ENCODE peak calls at places on chromosome 19, in five cellular contexts. V, E, D, Y and J are unnamed samples.

GRCh38 chr19:14059093-14059480 is 2.8 kb downstream of the PALM3 start:
- DNase-seq in V (peak; percentile 61), D (no peak), E (no peak), Y (no peak), J (no peak)

GRCh38 chr19:3116621-3117020 is 19.2 kb upstream of the GNA15 start:
- DNase-seq in Y (no peak), D (no peak), E (no peak), V (no peak), J (no peak)

GRCh38 chr19:41328157-41328817 is 18.3 kb downstream of the CCDC97 start:
- DNase-seq in D (peak; percentile 88), Y (no peak), E (no peak), V (peak; percentile 76), J (no peak)

GRCh38 chr19:46416077-46416709 is 2.8 kb upstream of the CCDC8 start:
- DNase-seq in D (peak; percentile 83), E (peak; percentile 89), Y (peak; percentile 92), V (peak; percentile 73), J (peak; percentile 83)

GRCh38 chr19:13115936-13116281 is 631 bp downstream of the TRMT1 start:
- DNase-seq in V (no peak), D (no peak), E (no peak), Y (no peak), J (no peak)

GRCh38 chr19:920051-920857 is 3.1 kb downstream of the KISS1R start:
- DNase-seq in E (no peak), V (peak; percentile 84), Y (no peak), D (peak; percentile 91), J (no peak)

GRCh38 chr19:40465025-40465780 is at the start of gene BLVRB:
- DNase-seq in V (no peak), Y (no peak), E (no peak), D (no peak), J (no peak)

GRCh38 chr19:2969104-2969504 is 8.3 kb upstream of the TLE6 start:
- DNase-seq in E (peak; percentile 82), V (no peak), D (no peak), Y (no peak), J (no peak)

GRCh38 chr19:4347521-4347920 is 4.2 kb downstream of the MPND start:
- DNase-seq in E (no peak), V (no peak), D (no peak), Y (no peak), J (no peak)

GRCh38 chr19:23771761-23772667 is 13.3 kb upstream of the ZNF681 start:
- DNase-seq in V (no peak), Y (no peak), D (no peak), E (no peak), J (no peak)

GRCh38 chr19:42199440-42200115 is 17.9 kb downstream of the DEDD2 start:
- DNase-seq in V (peak; percentile 77), Y (no peak), D (peak; percentile 94), E (no peak), J (no peak)

GRCh38 chr19:47391510-47392223 is 27.7 kb downstream of the MEIS3 start:
- DNase-seq in E (no peak), V (peak; percentile 88), D (peak; percentile 94), Y (peak; percentile 83), J (peak; percentile 80)

GRCh38 chr19:23481043-23481442 is 85.8 kb upstream of the ZNF91 start:
- DNase-seq in V (no peak), D (no peak), Y (no peak), E (no peak), J (no peak)

GRCh38 chr19:44003461-44004134 is 841 bp downstream of the ZNF230 start:
- DNase-seq in D (peak; percentile 72), Y (no peak), V (no peak), E (no peak), J (no peak)

GRCh38 chr19:10006752-10007323 is 3.5 kb downstream of the COL5A3 start:
- DNase-seq in E (no peak), V (no peak), Y (no peak), D (no peak), J (no peak)

GRCh38 chr19:46602392-46603194 is 1.5 kb downstream of the CALM3 start:
- DNase-seq in Y (peak; percentile 73), V (no peak), D (peak; percentile 81), E (peak; percentile 79), J (no peak)

GRCh38 chr19:3599776-3600183 is 6.9 kb downstream of the TBXA2R start:
- DNase-seq in Y (no peak), D (no peak), V (no peak), E (no peak), J (no peak)

GRCh38 chr19:47032171-47032811 is 12.7 kb downstream of the NPAS1 start:
- DNase-seq in D (peak; percentile 86), V (peak; percentile 84), E (no peak), Y (no peak), J (peak; percentile 39)

GRCh38 chr19:18233224-18233825 is 7.1 kb upstream of the PDE4C start:
- DNase-seq in V (peak; percentile 66), E (no peak), D (no peak), Y (no peak), J (no peak)

GRCh38 chr19:9352505-9352904 is 10.3 kb upstream of the ZNF177 start:
- DNase-seq in V (no peak), D (no peak), E (no peak), Y (no peak), J (no peak)

GRCh38 chr19:31180907-31181306 is 168.3 kb downstream of the TSHZ3 start:
- DNase-seq in Y (no peak), E (no peak), D (no peak), V (no peak), J (no peak)

GRCh38 chr19:30653646-30654386 is 281.6 kb downstream of the ZNF536 start:
- DNase-seq in D (no peak), E (peak; percentile 50), Y (no peak), V (no peak), J (no peak)

GRCh38 chr19:38527466-38528136 is 90.2 kb downstream of the MAP4K1 start:
- DNase-seq in V (no peak), D (no peak), E (no peak), Y (no peak), J (no peak)

GRCh38 chr19:1854542-1855039 is 6.3 kb upstream of the REXO1 start:
- DNase-seq in D (peak; percentile 89), Y (no peak), E (no peak), V (peak; percentile 67), J (no peak)

GRCh38 chr19:4609878-4610511 is 29.3 kb upstream of the TNFAIP8L1 start:
- DNase-seq in E (peak; percentile 78), V (no peak), Y (no peak), D (peak; percentile 70), J (no peak)

GRCh38 chr19:21677696-21678418 is 89.5 kb downstream of the ZNF100 start:
- DNase-seq in E (no peak), D (no peak), Y (no peak), V (no peak), J (no peak)

GRCh38 chr19:31127132-31127967 is 221.9 kb downstream of the TSHZ3 start:
- DNase-seq in Y (no peak), E (no peak), V (no peak), D (no peak), J (no peak)

GRCh38 chr19:30037835-30038234 is 95.8 kb downstream of the URI1 start:
- DNase-seq in D (no peak), V (no peak), Y (no peak), E (no peak), J (no peak)

GRCh38 chr19:18098891-18099622 is 1.5 kb downstream of the MAST3 start:
- DNase-seq in E (no peak), D (peak; percentile 92), V (peak; percentile 90), Y (peak; percentile 75), J (no peak)

GRCh38 chr19:16886305-16886880 is 2.4 kb upstream of the F2RL3 start:
- DNase-seq in Y (no peak), V (peak; percentile 77), E (no peak), D (peak; percentile 86), J (no peak)

GRCh38 chr19:38869836-38870607 is 8.1 kb downstream of the RINL start:
- DNase-seq in D (peak; percentile 99), Y (peak; percentile 87), E (peak; percentile 85), V (peak; percentile 98), J (peak; percentile 79)

GRCh38 chr19:16587031-16588023 is 15.1 kb upstream of the SLC35E1 start:
- DNase-seq in V (peak; percentile 92), D (peak; percentile 94), Y (no peak), E (no peak), J (no peak)

GRCh38 chr19:35436477-35437141 is 11.4 kb upstream of the FFAR2 start:
- DNase-seq in Y (no peak), V (peak; percentile 54), D (no peak), E (no peak), J (no peak)

GRCh38 chr19:46373573-46374359 is 26.9 kb downstream of the PPP5C start:
- DNase-seq in E (peak; percentile 77), Y (peak; percentile 86), D (no peak), V (peak; percentile 86), J (peak; percentile 46)

GRCh38 chr19:38267780-38268430 is 3.5 kb downstream of the SPINT2 start:
- DNase-seq in Y (no peak), V (no peak), E (no peak), D (no peak), J (no peak)

GRCh38 chr19:5364674-5365073 is 24.1 kb upstream of the PTPRS start:
- DNase-seq in Y (no peak), D (no peak), V (no peak), E (no peak), J (no peak)

GRCh38 chr19:640156-640548 is 473 bp downstream of the FGF22 start:
- DNase-seq in Y (no peak), V (no peak), D (no peak), E (no peak), J (no peak)

GRCh38 chr19:51783373-51783772 is 11.6 kb upstream of the FPR3 start:
- DNase-seq in V (no peak), Y (no peak), E (no peak), D (no peak), J (no peak)
- TF ChIP-seq CTCF in V (no peak), Y (no peak), E (no peak), D (peak; percentile 27), J (no peak)

DNA sequence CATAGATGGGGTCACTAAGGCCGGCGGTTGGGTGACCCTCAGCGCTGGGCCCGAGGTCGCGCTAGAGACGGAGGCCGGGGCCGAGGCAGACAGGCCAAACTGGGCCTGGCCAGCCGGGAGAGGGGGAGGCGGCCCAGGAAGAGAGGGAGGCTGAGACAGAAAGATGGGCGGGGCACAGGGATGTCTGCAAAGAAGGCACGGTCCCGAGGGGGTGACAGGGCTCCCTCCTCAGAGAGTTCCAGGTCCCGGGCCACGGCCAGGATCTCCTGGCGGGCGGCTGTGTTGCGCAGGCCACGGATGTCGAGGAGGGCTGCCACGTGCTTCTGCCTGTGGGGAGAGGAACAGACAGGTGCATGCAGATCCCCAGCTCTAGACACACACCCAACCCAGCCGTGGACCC is 32.2 kb downstream of the EXOC3L2 start:
- DNase-seq in D (no peak), E (no peak), V (no peak), Y (no peak), J (no peak)
- H3K27ac ChIP-seq in D (peak overlapping the region; percentile 77), E (no peak overlapping the region), V (no peak overlapping the region), Y (no peak overlapping the region), J (no peak overlapping the region)

DNA sequence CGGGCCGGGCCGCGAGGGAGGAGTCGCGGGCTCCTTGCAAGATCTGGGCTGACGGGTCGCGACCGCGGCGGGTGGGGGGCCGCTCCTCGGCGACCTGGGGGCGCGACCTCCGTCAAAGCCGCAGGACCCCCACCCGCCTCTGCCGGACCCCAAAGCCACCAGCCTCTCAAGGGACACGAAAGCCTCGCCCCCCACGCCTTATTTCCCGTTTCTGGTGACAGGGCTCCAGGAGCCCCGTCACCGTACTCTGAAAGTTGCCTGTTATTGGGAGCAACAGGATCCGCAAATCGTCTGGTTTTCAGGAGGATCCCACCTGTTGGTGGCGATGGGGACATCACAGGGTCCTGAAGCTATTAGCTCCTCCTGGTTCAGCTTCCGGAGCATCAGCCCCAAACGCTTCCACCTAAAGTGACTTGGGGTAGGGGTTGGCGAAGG is 531 bp downstream of the MAU2 start:
- DNase-seq in Y (no peak), V (no peak), D (no peak), E (no peak), J (no peak)
- TF ChIP-seq CTCF in Y (no peak), V (no peak), D (no peak), E (no peak), J (no peak)

GRCh38 chr19:53538378-53539109 is 599 bp downstream of the ZNF331 start:
- DNase-seq in Y (no peak), E (no peak), D (no peak), V (no peak), J (no peak)
- H3K27ac ChIP-seq in Y (peak overlapping the region; percentile 87), E (peak overlapping the region; percentile 84), D (peak overlapping the region; percentile 86), V (peak overlapping the region; percentile 80), J (peak overlapping the region; percentile 92)